ENCODE peak calls at places on chromosomes 4 and X, in eight cellular contexts. Q is activated gamma-delta T cell treated with Interleukin-2 at 50 U/mL for 16 hours; C is HTR-8/SVneo; N is activated T-helper 1 cell treated with anti-CD3 and anti-CD28 coated beads, Interleukin-2, amount 50 U/mL, for 16 hours; X is T-helper 2 cell; O is sigmoid colon; H is stimulated activated CD8-positive, alpha-beta memory T cell treated with anti-CD3 and anti-CD28 coated beads, Interleukin-4, amount 100 ng/mL, for 24 hours; Z is GM06990. L is an unnamed sample.

GRCh38 chr4:5751918-5752802 is 41.2 kb downstream of the EVC start:
- DNase-seq in Q (no peak), C (no peak), N (no peak), X (no peak), O (peak), H (no peak), Z (no peak), L (no peak)

GRCh38 chrX:155966876-155967275 is 30.6 kb upstream of the IL9R start:
- DNase-seq in Q (peak), C (peak), N (no peak), X (no peak), O (no peak), H (no peak), Z (no peak), L (no peak)

GRCh38 chrX:105972690-105973386 is 65.7 kb downstream of the SERPINA7 start:
- DNase-seq in Q (no peak), C (no peak), N (no peak), X (no peak), O (no peak), H (no peak), Z (no peak), L (no peak)

GRCh38 chrX:107323786-107324492 is 117.5 kb downstream of the DNAAF6 start:
- DNase-seq in Q (no peak), C (no peak), N (no peak), X (no peak), O (peak), H (no peak), Z (no peak), L (no peak)

GRCh38 chr4:186584912-186585311 is 29.5 kb upstream of the MTNR1A start:
- DNase-seq in Q (no peak), C (no peak), N (no peak), X (no peak), O (no peak), H (no peak), Z (no peak), L (no peak)

GRCh38 chr4:80611366-80611765 is 275.8 kb downstream of the CFAP299 start:
- DNase-seq in Q (no peak), C (no peak), N (no peak), X (no peak), O (no peak), H (no peak), Z (no peak), L (no peak)

GRCh38 chrX:151013164-151013743 is 30.1 kb downstream of the HMGB3 start:
- DNase-seq in Q (no peak), C (no peak), N (no peak), X (no peak), O (no peak), H (no peak), Z (no peak), L (no peak)

GRCh38 chrX:120677017-120677652 is 47.3 kb upstream of the C1GALT1C1 start:
- DNase-seq in Q (no peak), C (no peak), N (no peak), X (no peak), O (no peak), H (no peak), Z (no peak), L (no peak)

GRCh38 chr4:61277785-61278184 is 77.7 kb downstream of the ADGRL3 start:
- DNase-seq in Q (no peak), C (no peak), N (no peak), X (no peak), O (no peak), H (no peak), Z (no peak), L (no peak)

GRCh38 chr4:8568068-8568668 is 12.0 kb upstream of the GPR78 start:
- DNase-seq in Q (no peak), C (no peak), N (no peak), X (no peak), O (no peak), H (no peak), Z (no peak), L (no peak)

GRCh38 chr4:78864405-78865024 is 74.7 kb downstream of the PAQR3 start:
- DNase-seq in Q (peak), C (peak), N (no peak), X (no peak), O (no peak), H (no peak), Z (peak), L (peak)

GRCh38 chrX:154541896-154542722 is 4.5 kb downstream of the G6PD start:
- DNase-seq in Q (peak), C (peak), N (no peak), X (no peak), O (peak), H (peak), Z (no peak), L (peak)

GRCh38 chr4:73205482-73205881 is 53.1 kb downstream of the ANKRD17 start:
- DNase-seq in Q (no peak), C (no peak), N (no peak), X (no peak), O (no peak), H (no peak), Z (no peak), L (no peak)

GRCh38 chr4:146957252-146957651 is 11.6 kb upstream of the TTC29 start:
- DNase-seq in Q (no peak), C (peak), N (no peak), X (no peak), O (no peak), H (no peak), Z (no peak), L (no peak)

GRCh38 chr4:158578476-158578875 is 56.8 kb downstream of the RXFP1 start:
- DNase-seq in Q (no peak), C (peak), N (no peak), X (no peak), O (no peak), H (no peak), Z (no peak), L (no peak)

GRCh38 chr4:162272215-162272614 is 108.4 kb upstream of the FSTL5 start:
- DNase-seq in Q (no peak), C (no peak), N (no peak), X (no peak), O (no peak), H (no peak), Z (no peak), L (no peak)

GRCh38 chr4:78432896-78433295 is 118.7 kb upstream of the ANXA3 start:
- DNase-seq in Q (no peak), C (no peak), N (no peak), X (no peak), O (no peak), H (no peak), Z (no peak), L (no peak)

GRCh38 chr4:150237110-150237852 is 159.0 kb downstream of the DCLK2 start:
- DNase-seq in Q (no peak), C (peak), N (no peak), X (no peak), O (no peak), H (no peak), Z (no peak), L (no peak)